ENCODE peak calls at places on chromosomes 16 and 17, in nine cellular contexts. One of them, this sample, is unnamed.

GRCh38 chr17:72030067-72030899 is 90.5 kb upstream of the SOX9 start:
- DNase-seq in HS-5: peak; percentile 20
- DNase-seq in Karpas-422: peak; percentile 91
- DNase-seq in stimulated activated CD8-positive, alpha-beta memory T cell treated with anti-CD3 and anti-CD28 coated beads, Interleukin-4, amount 100 ng/mL, for 1 hour: no peak
- DNase-seq in Calu3: peak; percentile 46
- DNase-seq in cardiac fibroblast: peak; percentile 18
- DNase-seq in pancreas: peak; percentile 37
- DNase-seq in epithelial cell of esophagus: peak; percentile 19
- DNase-seq in right atrium auricular region: peak; percentile 59
- DNase-seq in this sample: peak; percentile 36

GRCh38 chr17:31492880-31493655 is 101.6 kb downstream of the RAB11FIP4 start:
- DNase-seq in HS-5: no peak
- DNase-seq in Karpas-422: peak; percentile 74
- DNase-seq in stimulated activated CD8-positive, alpha-beta memory T cell treated with anti-CD3 and anti-CD28 coated beads, Interleukin-4, amount 100 ng/mL, for 1 hour: no peak
- DNase-seq in Calu3: no peak
- DNase-seq in cardiac fibroblast: no peak
- DNase-seq in pancreas: no peak
- DNase-seq in epithelial cell of esophagus: no peak
- DNase-seq in right atrium auricular region: peak; percentile 67
- DNase-seq in this sample: no peak

GRCh38 chr17:79042421-79043190 is 18.6 kb downstream of the C1QTNF1 start:
- DNase-seq in HS-5: no peak
- DNase-seq in Karpas-422: peak; percentile 88
- DNase-seq in stimulated activated CD8-positive, alpha-beta memory T cell treated with anti-CD3 and anti-CD28 coated beads, Interleukin-4, amount 100 ng/mL, for 1 hour: peak; percentile 53
- DNase-seq in Calu3: peak; percentile 86
- DNase-seq in cardiac fibroblast: peak; percentile 79
- DNase-seq in pancreas: peak; percentile 64
- DNase-seq in epithelial cell of esophagus: peak; percentile 67
- DNase-seq in right atrium auricular region: no peak
- DNase-seq in this sample: peak; percentile 62

GRCh38 chr17:20010886-20011402 is 1.8 kb downstream of the SPECC1 start:
- DNase-seq in HS-5: no peak
- DNase-seq in Karpas-422: no peak
- DNase-seq in stimulated activated CD8-positive, alpha-beta memory T cell treated with anti-CD3 and anti-CD28 coated beads, Interleukin-4, amount 100 ng/mL, for 1 hour: no peak
- DNase-seq in Calu3: no peak
- DNase-seq in cardiac fibroblast: no peak
- DNase-seq in pancreas: no peak
- DNase-seq in epithelial cell of esophagus: no peak
- DNase-seq in right atrium auricular region: no peak
- DNase-seq in this sample: no peak

GRCh38 chr16:86508947-86509758 is 1.2 kb upstream of the FOXF1 start:
- DNase-seq in HS-5: no peak
- DNase-seq in Karpas-422: no peak
- DNase-seq in stimulated activated CD8-positive, alpha-beta memory T cell treated with anti-CD3 and anti-CD28 coated beads, Interleukin-4, amount 100 ng/mL, for 1 hour: no peak
- DNase-seq in Calu3: peak; percentile 49
- DNase-seq in cardiac fibroblast: peak; percentile 68
- DNase-seq in pancreas: no peak
- DNase-seq in epithelial cell of esophagus: peak; percentile 50
- DNase-seq in right atrium auricular region: no peak
- DNase-seq in this sample: peak; percentile 30

GRCh38 chr16:74462361-74462760 is 41.1 kb upstream of the CLEC18B start:
- DNase-seq in HS-5: no peak
- DNase-seq in Karpas-422: no peak
- DNase-seq in stimulated activated CD8-positive, alpha-beta memory T cell treated with anti-CD3 and anti-CD28 coated beads, Interleukin-4, amount 100 ng/mL, for 1 hour: no peak
- DNase-seq in Calu3: no peak
- DNase-seq in cardiac fibroblast: no peak
- DNase-seq in pancreas: no peak
- DNase-seq in epithelial cell of esophagus: peak; percentile 93
- DNase-seq in right atrium auricular region: no peak
- DNase-seq in this sample: no peak

GRCh38 chr16:23635958-23636357 is 5.2 kb downstream of the PALB2 start:
- DNase-seq in HS-5: no peak
- DNase-seq in Karpas-422: no peak
- DNase-seq in stimulated activated CD8-positive, alpha-beta memory T cell treated with anti-CD3 and anti-CD28 coated beads, Interleukin-4, amount 100 ng/mL, for 1 hour: no peak
- DNase-seq in Calu3: no peak
- DNase-seq in cardiac fibroblast: no peak
- DNase-seq in pancreas: no peak
- DNase-seq in epithelial cell of esophagus: no peak
- DNase-seq in right atrium auricular region: no peak
- DNase-seq in this sample: no peak

GRCh38 chr17:42670199-42670924 is 6.4 kb downstream of the PLEKHH3 start:
- DNase-seq in HS-5: no peak
- DNase-seq in Karpas-422: no peak
- DNase-seq in stimulated activated CD8-positive, alpha-beta memory T cell treated with anti-CD3 and anti-CD28 coated beads, Interleukin-4, amount 100 ng/mL, for 1 hour: no peak
- DNase-seq in Calu3: no peak
- DNase-seq in cardiac fibroblast: no peak
- DNase-seq in pancreas: no peak
- DNase-seq in epithelial cell of esophagus: no peak
- DNase-seq in right atrium auricular region: no peak
- DNase-seq in this sample: no peak

GRCh38 chr17:74749262-74750038 is 1.0 kb downstream of the NHERF1 start:
- DNase-seq in HS-5: no peak
- DNase-seq in Karpas-422: peak; percentile 83
- DNase-seq in stimulated activated CD8-positive, alpha-beta memory T cell treated with anti-CD3 and anti-CD28 coated beads, Interleukin-4, amount 100 ng/mL, for 1 hour: no peak
- DNase-seq in Calu3: peak; percentile 32
- DNase-seq in cardiac fibroblast: no peak
- DNase-seq in pancreas: peak; percentile 46
- DNase-seq in epithelial cell of esophagus: peak; percentile 47
- DNase-seq in right atrium auricular region: no peak
- DNase-seq in this sample: peak; percentile 63

GRCh38 chr16:79542196-79542859 is 58.2 kb downstream of the MAF start:
- DNase-seq in HS-5: no peak
- DNase-seq in Karpas-422: no peak
- DNase-seq in stimulated activated CD8-positive, alpha-beta memory T cell treated with anti-CD3 and anti-CD28 coated beads, Interleukin-4, amount 100 ng/mL, for 1 hour: no peak
- DNase-seq in Calu3: no peak
- DNase-seq in cardiac fibroblast: no peak
- DNase-seq in pancreas: no peak
- DNase-seq in epithelial cell of esophagus: no peak
- DNase-seq in right atrium auricular region: peak; percentile 71
- DNase-seq in this sample: peak; percentile 33

This sample was measured in thyroid gland.